ENCODE peak calls at places on chromosomes 7 and 10, in nine cellular contexts. J is T-helper 1 cell; I is Ammon's horn; Z is fibroblast of the aortic adventitia; Q is naive thymus-derived CD4-positive, alpha-beta T cell; V is COR-L47; A is sigmoid colon; S is HTR-8/SVneo; X is EH. H is an unnamed sample.

GRCh38 chr10:129496995-129497394 is 30.0 kb downstream of the MGMT start:
- DNase-seq in J (no peak), V (no peak), I (no peak), X (no peak), Z (no peak), A (no peak), Q (no peak), S (no peak), H (no peak)

GRCh38 chr7:7182156-7183060 is at the start of gene C1GALT1:
- DNase-seq in A (peak), Q (peak), S (peak), I (peak), V (peak), Z (peak), J (peak), X (peak), H (peak)

GRCh38 chr7:35498416-35498815 is 196.5 kb downstream of the HERPUD2 start:
- DNase-seq in Z (no peak), A (no peak), V (no peak), I (no peak), S (no peak), Q (no peak), J (no peak), X (no peak), H (no peak)

GRCh38 chr7:140640060-140640611 is 477 bp downstream of the DENND2A start:
- DNase-seq in V (no peak), I (no peak), X (peak), J (no peak), S (no peak), A (peak), Z (peak), Q (peak), H (peak)

GRCh38 chr7:93117327-93117726 is 452 bp downstream of the SAMD9 start:
- DNase-seq in I (no peak), A (no peak), X (no peak), S (no peak), V (no peak), J (no peak), Q (no peak), Z (no peak), H (no peak)

GRCh38 chr7:103640031-103640779 is 194.2 kb upstream of the SLC26A5 start:
- DNase-seq in Z (peak), Q (no peak), J (no peak), V (no peak), A (no peak), S (peak), X (peak), I (no peak), H (no peak)

GRCh38 chr10:11505636-11506035 is 105.8 kb downstream of the USP6NL start:
- DNase-seq in I (peak), Z (no peak), Q (no peak), A (no peak), X (no peak), V (no peak), S (no peak), J (no peak), H (no peak)

GRCh38 chr10:83986800-83987199 is 152.5 kb upstream of the GHITM start:
- DNase-seq in S (no peak), X (no peak), Z (no peak), V (no peak), Q (no peak), I (no peak), A (no peak), J (no peak), H (no peak)

GRCh38 chr7:70599446-70600190 is 532.3 kb upstream of the GALNT17 start:
- DNase-seq in X (no peak), V (no peak), S (no peak), Z (no peak), J (no peak), Q (no peak), I (no peak), A (no peak), H (no peak)

GRCh38 chr10:73965890-73966768 is 31.8 kb upstream of the VCL start:
- DNase-seq in Z (peak), V (peak), A (peak), Q (no peak), J (no peak), S (peak), X (peak), I (peak), H (peak)

GRCh38 chr7:4706384-4707032 is 24.4 kb downstream of the FOXK1 start:
- DNase-seq in A (no peak), Q (no peak), J (no peak), X (peak), Z (no peak), V (no peak), I (no peak), S (peak), H (no peak)

GRCh38 chr7:132578826-132579225 is 2.6 kb upstream of the PLXNA4 start:
- DNase-seq in A (no peak), I (no peak), X (no peak), Q (no peak), Z (no peak), S (no peak), V (no peak), J (no peak), H (no peak)

GRCh38 chr10:95864906-95865813 is 42.6 kb upstream of the CC2D2B start:
- DNase-seq in Q (peak), Z (peak), S (peak), J (no peak), V (peak), I (peak), A (no peak), X (peak), H (peak)

GRCh38 chr7:31776616-31777015 is 89.6 kb downstream of the PPP1R17 start:
- DNase-seq in J (no peak), A (no peak), Q (no peak), S (peak), X (peak), Z (peak), V (no peak), I (peak), H (no peak)

GRCh38 chr10:14282271-14282670 is 48.5 kb downstream of the FRMD4A start:
- DNase-seq in J (no peak), X (peak), Q (no peak), Z (no peak), S (peak), I (no peak), A (no peak), V (no peak), H (no peak)

GRCh38 chr10:132351611-132352010 is 19.6 kb downstream of the LRRC27 start:
- DNase-seq in Z (no peak), I (no peak), A (peak), J (no peak), V (no peak), X (no peak), S (no peak), Q (no peak), H (no peak)

GRCh38 chr7:101916876-101917275 is 99.5 kb downstream of the CUX1 start:
- DNase-seq in V (no peak), A (no peak), X (peak), S (no peak), J (no peak), Q (no peak), Z (no peak), I (no peak), H (no peak)

GRCh38 chr7:135856356-135857144 is 107.9 kb upstream of the FAM180A start:
- DNase-seq in Z (peak), S (no peak), Q (no peak), X (peak), A (no peak), V (no peak), J (no peak), I (no peak), H (no peak)

GRCh38 chr7:22651534-22652243 is 75.3 kb upstream of the IL6 start:
- DNase-seq in J (no peak), X (peak), S (peak), I (no peak), Q (no peak), A (no peak), Z (peak), V (no peak), H (no peak)

GRCh38 chr10:27100800-27101347 is 580 bp upstream of the ANKRD26 start:
- DNase-seq in S (no peak), J (no peak), Q (peak), V (no peak), I (peak), Z (no peak), X (no peak), A (no peak), H (no peak)

GRCh38 chr10:71598673-71599072 is 120.9 kb downstream of the C10orf105 start:
- DNase-seq in S (no peak), Q (no peak), A (peak), Z (peak), I (peak), J (no peak), V (no peak), X (peak), H (no peak)

GRCh38 chr7:105097619-105098018 is 83.6 kb downstream of the KMT2E start:
- DNase-seq in I (no peak), S (peak), V (no peak), A (no peak), X (peak), Q (no peak), J (no peak), Z (peak), H (no peak)